ENCODE peak calls at places on chromosomes 7 and 10, in four cellular contexts. I, T, G and A are unnamed samples.

GRCh38 chr7:118005021-118005420 is 131.8 kb upstream of the CTTNBP2 start:
- DNase-seq in T (peak), G (no peak), I (no peak), A (peak)

GRCh38 chr10:49592726-49593563 is 17.2 kb upstream of the SLC18A3 start:
- DNase-seq in T (peak), I (peak), G (no peak), A (peak)

GRCh38 chr7:3725660-3726059 is 424.6 kb downstream of the SDK1 start:
- DNase-seq in I (no peak), T (no peak), G (no peak), A (no peak)

GRCh38 chr7:151486074-151486473 is 33.6 kb downstream of the RHEB start:
- DNase-seq in G (no peak), T (no peak), I (no peak), A (no peak)

GRCh38 chr10:955820-956217 is 24.3 kb upstream of the LARP4B start:
- DNase-seq in G (no peak), I (no peak), T (no peak), A (no peak)

GRCh38 chr10:21191512-21191911 is 294.4 kb upstream of the NEBL start:
- DNase-seq in I (no peak), G (no peak), T (no peak), A (no peak)

GRCh38 chr7:4145576-4145975 is 536.5 kb upstream of the FOXK1 start:
- DNase-seq in T (no peak), I (no peak), G (no peak), A (no peak)

GRCh38 chr10:26755443-26755903 is 58.0 kb downstream of the PDSS1 start:
- DNase-seq in T (peak), I (no peak), G (peak), A (peak)

GRCh38 chr7:93198472-93198871 is 27.8 kb downstream of the HEPACAM2 start:
- DNase-seq in T (no peak), G (no peak), I (no peak), A (no peak)

GRCh38 chr7:80763704-80764103 is 125.3 kb downstream of the CD36 start:
- DNase-seq in T (no peak), G (no peak), I (no peak), A (no peak)

GRCh38 chr7:140425718-140426117 is 21.9 kb downstream of the RAB19 start:
- DNase-seq in G (no peak), T (no peak), I (no peak), A (no peak)

GRCh38 chr10:23412223-23412622 is 26.7 kb upstream of the OTUD1 start:
- DNase-seq in G (peak), I (no peak), T (no peak), A (no peak)

GRCh38 chr10:61836888-61837747 is 64.4 kb upstream of the ARID5B start:
- DNase-seq in T (no peak), I (peak), G (peak), A (no peak)

GRCh38 chr7:1977876-1978441 is 254.8 kb downstream of the MAD1L1 start:
- DNase-seq in G (no peak), T (no peak), I (no peak), A (no peak)

GRCh38 chr7:106717997-106718871 is 57.3 kb upstream of the CCDC71L start:
- DNase-seq in G (peak), T (peak), I (no peak), A (peak)

GRCh38 chr10:31833753-31834152 is 94.9 kb downstream of the ARHGAP12 start:
- DNase-seq in I (no peak), T (peak), G (no peak), A (peak)

GRCh38 chr10:576130-576465 is 113.4 kb downstream of the DIP2C start:
- DNase-seq in G (peak), I (no peak), T (no peak), A (no peak)